ENCODE peak calls at places on chromosomes 12 and 14, in four cellular contexts. N, R, S and P are unnamed samples.

GRCh38 chr12:43893670-43894069 is 57.8 kb downstream of the TMEM117 start:
- DNase-seq in S (no peak), R (no peak), N (no peak), P (no peak)

GRCh38 chr12:30985814-30986452 is 59.4 kb downstream of the TSPAN11 start:
- DNase-seq in R (peak; percentile 54), S (no peak), N (peak; percentile 57), P (peak; percentile 53)

GRCh38 chr12:6552140-6552551 is 3.7 kb downstream of the IFFO1 start:
- DNase-seq in R (no peak), N (peak; percentile 79), S (no peak), P (no peak)

GRCh38 chr12:128387811-128388422 is 120.9 kb downstream of the TMEM132C start:
- DNase-seq in N (no peak), R (peak; percentile 65), S (no peak), P (no peak)

GRCh38 chr14:32259368-32260013 is 56.4 kb upstream of the RNU6-8 start:
- DNase-seq in R (no peak), N (no peak), S (no peak), P (no peak)

GRCh38 chr12:41521872-41522379 is 333.8 kb downstream of the PDZRN4 start:
- DNase-seq in R (no peak), N (no peak), S (no peak), P (no peak)

GRCh38 chr12:71652656-71653055 is 11.0 kb downstream of the ZFC3H1 start:
- DNase-seq in N (no peak), R (no peak), S (no peak), P (no peak)

GRCh38 chr12:1690578-1691122 is at the start of gene ADIPOR2:
- DNase-seq in N (peak; percentile 94), R (peak; percentile 95), S (peak; percentile 97), P (peak; percentile 96)

GRCh38 chr12:9706081-9706685 is 26.7 kb downstream of the CLECL1 start:
- DNase-seq in R (no peak), N (no peak), S (no peak), P (no peak)

GRCh38 chr14:104201496-104201895 is 63.1 kb downstream of the KIF26A start:
- DNase-seq in R (no peak), S (no peak), N (no peak), P (no peak)

GRCh38 chr12:39441189-39441962 is 1.5 kb downstream of the KIF21A start:
- DNase-seq in N (no peak), S (no peak), R (no peak), P (no peak)

GRCh38 chr12:10701226-10701681 is 21.9 kb downstream of the YBX3 start:
- DNase-seq in S (no peak), N (no peak), R (no peak), P (no peak)

GRCh38 chr12:47964102-47964723 is 817 bp downstream of the TMEM106C start:
- DNase-seq in S (peak; percentile 48), R (peak; percentile 41), N (no peak), P (peak; percentile 19)

GRCh38 chr12:27014859-27015729 is 910 bp upstream of the TM7SF3 start:
- DNase-seq in S (no peak), N (no peak), R (no peak), P (peak; percentile 56)

GRCh38 chr12:132219323-132219722 is 75.1 kb downstream of the NOC4L start:
- DNase-seq in R (no peak), S (peak; percentile 40), N (no peak), P (no peak)

GRCh38 chr14:24317141-24317927 is 6.0 kb downstream of the LTB4R start:
- DNase-seq in S (no peak), N (no peak), R (no peak), P (no peak)

GRCh38 chr12:63909746-63910145 is 65.2 kb downstream of the SRGAP1 start:
- DNase-seq in R (no peak), S (no peak), N (no peak), P (no peak)

GRCh38 chr12:12349711-12350665 is at the start of gene MANSC1:
- DNase-seq in N (peak; percentile 67), R (peak; percentile 79), S (peak; percentile 90), P (peak; percentile 84)

GRCh38 chr12:80412343-80412953 is 31.6 kb upstream of the PTPRQ start:
- DNase-seq in R (no peak), N (no peak), S (no peak), P (no peak)

GRCh38 chr14:43410631-43411030 is 1096.5 kb downstream of the FSCB start:
- DNase-seq in R (no peak), N (no peak), S (peak; percentile 36), P (no peak)

GRCh38 chr12:50397122-50397650 is 777 bp upstream of the FAM186A start:
- DNase-seq in N (no peak), R (no peak), S (no peak), P (no peak)

GRCh38 chr12:122909442-122910288 is 13.7 kb upstream of the VPS37B start:
- DNase-seq in S (no peak), R (peak; percentile 29), N (peak; percentile 54), P (no peak)

GRCh38 chr14:55139152-55139551 is 10.1 kb downstream of the LGALS3 start:
- DNase-seq in N (no peak), R (no peak), S (no peak), P (no peak)

GRCh38 chr12:26088999-26089398 is 35.8 kb downstream of the BHLHE41 start:
- DNase-seq in S (no peak), R (no peak), N (no peak), P (no peak)

GRCh38 chr12:110679201-110679600 is 9.7 kb downstream of the HVCN1 start:
- DNase-seq in N (no peak), S (no peak), R (no peak), P (no peak)
- H3K4me1 ChIP-seq in N (peaks cover 33% of the 10 kb centered on the region), S (no peaks in the 10 kb centered on the region), R (no peaks in the 10 kb centered on the region), P (no peaks in the 10 kb centered on the region)

GRCh38 chr12:121240484-121241202 is 30.7 kb downstream of the P2RX4 start:
- DNase-seq in S (peak; percentile 91), R (peak; percentile 31), N (peak; percentile 79), P (peak; percentile 92)
- TF ChIP-seq CTCF in S (no peak), R (no peak), N (no peak), P (no peak)

DNA sequence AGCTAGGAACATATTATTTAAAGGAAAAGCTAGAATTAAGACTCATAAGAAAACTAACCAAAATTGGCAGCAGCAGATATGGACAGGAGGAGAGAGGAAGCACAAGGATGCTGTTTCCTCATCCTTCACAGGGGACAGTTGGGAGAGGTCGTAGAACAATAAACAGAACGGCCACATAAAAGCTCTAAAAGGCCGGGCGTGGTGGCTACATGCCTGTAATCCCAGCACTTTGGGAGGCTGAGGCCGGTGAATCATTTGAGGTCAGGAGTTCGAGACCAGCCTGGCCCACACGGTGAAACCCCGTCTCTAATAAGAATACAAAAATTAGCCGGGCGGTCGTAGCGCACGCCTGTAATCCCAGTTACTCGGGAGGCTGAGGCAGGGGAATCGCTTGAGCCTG is 10.5 kb downstream of the TCL1B start:
- DNase-seq in R (no peak), N (no peak), S (no peak), P (no peak)
- H3K4me1 ChIP-seq in R (no peaks in the 10 kb centered on the region), N (no peaks in the 10 kb centered on the region), S (no peaks in the 10 kb centered on the region), P (no peaks in the 10 kb centered on the region)

GRCh38 chr12:116714175-116714574 is 23.7 kb downstream of the SPRING1 start:
- DNase-seq in N (no peak), S (no peak), R (no peak), P (no peak)

GRCh38 chr12:116710367-116710766 is 27.5 kb downstream of the SPRING1 start:
- DNase-seq in R (no peak), N (no peak), S (no peak), P (no peak)

GRCh38 chr12:116712458-116713303 is 25.2 kb downstream of the SPRING1 start:
- DNase-seq in N (no peak), S (no peak), R (no peak), P (no peak)

GRCh38 chr12:116717466-116718457 is 20.1 kb downstream of the SPRING1 start:
- DNase-seq in R (no peak), S (peak; percentile 62), N (peak; percentile 75), P (no peak)

DNA sequence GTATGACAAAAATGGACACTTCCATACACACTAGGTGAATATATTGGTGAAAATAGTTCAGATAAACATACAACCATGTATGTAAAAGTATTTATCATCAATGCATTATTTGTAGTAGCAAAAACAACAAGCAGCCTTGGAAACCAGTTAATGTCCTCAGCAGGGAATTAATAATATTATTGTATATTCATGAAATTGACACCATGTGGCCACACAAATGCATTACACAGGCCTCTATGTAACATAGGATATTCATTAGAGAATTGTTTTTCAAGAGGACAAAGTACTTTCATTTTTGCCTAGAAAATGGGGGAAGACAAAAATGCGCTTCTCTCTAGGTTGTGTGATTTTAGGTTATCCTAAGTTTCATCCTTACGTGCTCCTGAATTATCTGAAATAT is 24.3 kb downstream of the SPRING1 start:
- DNase-seq in S (no peak), R (no peak), N (no peak), P (no peak)
- TF ChIP-seq CTCF in S (no peak), R (no peak), N (no peak), P (no peak)

DNA sequence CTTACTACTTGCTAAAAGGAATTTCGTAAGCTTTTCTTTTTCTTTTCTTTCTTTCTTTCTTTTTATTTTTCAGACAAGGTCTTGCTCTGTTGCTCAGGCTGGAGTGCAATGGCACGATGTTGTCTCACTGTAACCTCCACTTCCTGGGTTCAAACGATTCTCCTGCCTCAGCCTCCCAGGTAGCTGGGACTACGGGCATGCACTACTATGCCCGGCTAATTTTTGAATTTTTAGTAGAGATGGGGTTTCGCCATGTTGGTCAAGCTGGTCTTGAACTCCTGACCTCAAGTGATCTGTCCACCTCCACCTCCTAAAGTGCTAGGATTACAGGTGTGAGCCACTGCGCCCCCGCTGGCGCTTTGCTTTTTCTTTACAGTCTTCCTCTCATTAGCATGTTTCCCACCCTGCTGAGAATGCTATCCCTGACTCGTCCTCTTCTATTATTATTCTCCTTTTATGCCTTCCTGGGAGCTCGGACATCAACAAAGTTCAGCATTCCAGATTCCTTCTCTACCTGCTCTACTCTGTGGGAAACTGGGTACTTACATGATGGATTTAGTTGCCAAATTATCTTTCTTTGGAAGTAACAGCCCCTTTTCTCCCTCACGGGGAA is 3.1 kb downstream of the MTHFD1 start:
- DNase-seq in S (no peak), N (no peak), R (no peak), P (no peak)
- H3K4me1 ChIP-seq in S (peaks cover 9% of the 10 kb centered on the region), N (peaks cover 40% of the 10 kb centered on the region), R (peaks cover 40% of the 10 kb centered on the region), P (peaks cover 16% of the 10 kb centered on the region)